ENCODE peak calls at places on chromosome 7, in four cellular contexts. B, L, A and Q are unnamed samples.

GRCh38 chr7:27765856-27766255 is 25.9 kb downstream of the TAX1BP1 start:
- DNase-seq in A (no peak), B (no peak), L (no peak), Q (no peak)

GRCh38 chr7:1931248-1931950 is 261.3 kb downstream of the ELFN1 start:
- DNase-seq in B (no peak), A (peak), L (no peak), Q (no peak)

GRCh38 chr7:158239290-158239981 is 348.2 kb downstream of the PTPRN2 start:
- DNase-seq in B (no peak), A (no peak), L (no peak), Q (no peak)

GRCh38 chr7:129882531-129882930 is 70.2 kb downstream of the UBE2H start:
- DNase-seq in B (no peak), A (no peak), L (no peak), Q (no peak)

GRCh38 chr7:158473238-158473637 is 114.4 kb downstream of the PTPRN2 start:
- DNase-seq in A (peak), L (no peak), B (no peak), Q (no peak)

GRCh38 chr7:129437190-129437589 is 3.0 kb downstream of the STRIP2 start:
- DNase-seq in A (no peak), B (no peak), L (no peak), Q (no peak)

GRCh38 chr7:101905203-101905865 is 87.9 kb downstream of the CUX1 start:
- DNase-seq in A (no peak), L (no peak), B (no peak), Q (no peak)

GRCh38 chr7:137335814-137336213 is 7.7 kb downstream of the PTN start:
- DNase-seq in A (no peak), B (no peak), L (peak), Q (no peak)

GRCh38 chr7:21768279-21768678 is 177.4 kb downstream of the CDCA7L start:
- DNase-seq in A (no peak), L (no peak), B (no peak), Q (no peak)

GRCh38 chr7:48004023-48004422 is 24.6 kb upstream of the HUS1 start:
- DNase-seq in L (no peak), B (no peak), A (no peak), Q (no peak)

GRCh38 chr7:76225379-76225778 is 23.7 kb downstream of the SRRM3 start:
- DNase-seq in B (peak), A (peak), L (peak), Q (no peak)

GRCh38 chr7:45682358-45682735 is 108.2 kb downstream of the ADCY1 start:
- DNase-seq in B (no peak), L (no peak), A (no peak), Q (no peak)

GRCh38 chr7:12647364-12648219 is 39.8 kb upstream of the ARL4A start:
- DNase-seq in B (no peak), A (no peak), L (peak), Q (no peak)

GRCh38 chr7:50632561-50633413 is 67.6 kb upstream of the DDC start:
- DNase-seq in A (peak), L (peak), B (peak), Q (no peak)

GRCh38 chr7:55309040-55309991 is 55.8 kb upstream of the LANCL2 start:
- DNase-seq in B (no peak), L (no peak), A (no peak), Q (no peak)

GRCh38 chr7:15781944-15782343 is 95.5 kb upstream of the MEOX2 start:
- DNase-seq in B (no peak), L (no peak), A (no peak), Q (no peak)

GRCh38 chr7:157796846-157797245 is 460.0 kb downstream of the DNAJB6 start:
- DNase-seq in B (no peak), A (no peak), L (no peak), Q (no peak)

GRCh38 chr7:117435475-117436043 is 8.3 kb upstream of the ASZ1 start:
- DNase-seq in B (no peak), L (peak), A (no peak), Q (no peak)

GRCh38 chr7:55339033-55339995 is 25.8 kb upstream of the LANCL2 start:
- DNase-seq in B (no peak), L (no peak), A (no peak), Q (no peak)

GRCh38 chr7:1667566-1668485 is 2.3 kb upstream of the ELFN1 start:
- DNase-seq in A (no peak), B (no peak), L (no peak), Q (no peak)

GRCh38 chr7:2363283-2363682 is 8.7 kb downstream of the EIF3B start:
- DNase-seq in B (no peak), A (no peak), L (no peak), Q (no peak)

GRCh38 chr7:27115161-27116018 is 12.9 kb upstream of the HOXA2 start:
- DNase-seq in A (no peak), B (no peak), L (peak), Q (no peak)

GRCh38 chr7:139620676-139621344 is 97.3 kb downstream of the CLEC2L start:
- DNase-seq in B (peak), L (peak), A (peak), Q (peak)

GRCh38 chr7:24573554-24574338 is 494 bp downstream of the PALS2 start:
- DNase-seq in A (peak), B (peak), L (peak), Q (peak)

GRCh38 chr7:46900312-46901263 is 681.3 kb downstream of the TNS3 start:
- DNase-seq in A (peak), L (no peak), B (no peak), Q (no peak)

GRCh38 chr7:80644054-80644453 is 5.6 kb downstream of the CD36 start:
- DNase-seq in B (no peak), A (no peak), L (no peak), Q (no peak)

GRCh38 chr7:108525327-108525984 is 479 bp downstream of the PNPLA8 start:
- DNase-seq in L (peak), B (no peak), A (peak), Q (peak)

GRCh38 chr7:23184709-23185354 is 3.0 kb downstream of the NUP42 start:
- DNase-seq in L (peak), B (peak), A (peak), Q (no peak)

GRCh38 chr7:37201003-37201875 is 247.4 kb downstream of the ELMO1 start:
- DNase-seq in A (peak), L (peak), B (peak), Q (peak)

GRCh38 chr7:138875794-138876193 is 77.8 kb upstream of the ATP6V0A4 start:
- DNase-seq in A (peak), B (peak), L (peak), Q (no peak)

GRCh38 chr7:97014145-97014544 is 8.8 kb downstream of the DLX6 start:
- DNase-seq in B (no peak), A (no peak), L (no peak), Q (no peak)

GRCh38 chr7:18610331-18610948 is 114.9 kb downstream of the HDAC9 start:
- DNase-seq in A (peak), B (peak), L (peak), Q (no peak)

GRCh38 chr7:21568762-21569161 is 25.9 kb downstream of the DNAH11 start:
- DNase-seq in A (no peak), L (no peak), B (peak), Q (no peak)

GRCh38 chr7:146791344-146792300 is 675.0 kb downstream of the CNTNAP2 start:
- DNase-seq in L (no peak), B (no peak), A (peak), Q (no peak)